ENCODE peak calls at places on chromosomes 2 and 18, in ten cellular contexts. O, A, T, Q, H, Y, E, X, S and U are unnamed samples. For H3K4me1, the result is how much of the 10 kb centered on the place peaks cover.

GRCh38 chr2:54949431-54949830 is 100.8 kb downstream of the RTN4 start:
- DNase-seq in X (no peak), H (no peak), A (no peak), E (no peak), T (no peak), Y (no peak), O (no peak), S (peak), Q (no peak), U (no peak)

GRCh38 chr2:48417843-48418838 is 111.8 kb upstream of the STON1 start:
- DNase-seq in H (no peak), S (no peak), E (no peak), T (no peak), X (no peak), Y (no peak), O (no peak), A (no peak), Q (no peak), U (no peak)

GRCh38 chr2:241151934-241152660 is 1.8 kb downstream of the PPP1R7 start:
- DNase-seq in Q (no peak), S (no peak), Y (no peak), E (no peak), H (no peak), O (no peak), X (no peak), A (no peak), T (no peak), U (no peak)

GRCh38 chr2:3739313-3739712 is 35.9 kb downstream of the DCDC2C start:
- DNase-seq in T (no peak), H (no peak), Q (no peak), Y (no peak), A (no peak), X (no peak), S (no peak), O (no peak), E (no peak), U (no peak)

GRCh38 chr2:41187683-41188082 is 735.8 kb upstream of the SLC8A1 start:
- DNase-seq in Q (no peak), A (no peak), E (no peak), O (no peak), S (no peak), X (no peak), T (no peak), H (no peak), Y (no peak), U (no peak)

GRCh38 chr18:25349131-25349925 is 2.6 kb downstream of the ZNF521 start:
- DNase-seq in S (peak), Y (no peak), A (no peak), E (no peak), H (no peak), X (no peak), O (peak), Q (peak), T (no peak), U (peak)

GRCh38 chr2:233079473-233079877 is 19.3 kb downstream of the INPP5D start:
- DNase-seq in T (no peak), Q (peak), O (no peak), A (peak), Y (no peak), X (no peak), S (no peak), E (no peak), H (no peak), U (no peak)

GRCh38 chr2:119739580-119740255 is 20.0 kb upstream of the PTPN4 start:
- DNase-seq in A (no peak), Y (no peak), Q (no peak), O (no peak), E (no peak), H (no peak), T (no peak), X (no peak), S (no peak), U (no peak)

GRCh38 chr2:128314026-128314347 is 4.7 kb downstream of the HS6ST1 start:
- DNase-seq in Y (no peak), X (no peak), Q (no peak), E (no peak), S (no peak), T (no peak), O (no peak), H (no peak), A (no peak), U (peak)

DNA sequence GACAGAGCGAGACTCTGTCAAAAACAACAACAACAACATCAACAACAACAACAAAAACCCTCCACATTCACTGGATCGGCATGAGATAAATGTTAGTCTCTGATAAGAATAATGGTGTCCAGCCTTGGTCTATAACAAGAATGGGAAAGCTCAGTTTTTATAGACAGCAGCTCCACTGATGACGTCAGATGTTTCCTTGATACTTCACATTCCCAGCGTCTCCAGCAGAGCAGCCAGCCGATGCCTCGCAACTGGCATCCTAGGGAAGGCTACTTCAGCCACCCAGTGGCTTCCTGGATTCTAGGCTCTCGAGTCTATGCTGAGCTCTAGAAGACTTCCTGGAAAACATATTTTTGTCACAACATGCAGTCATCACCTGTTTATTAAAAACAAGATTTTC is 271.4 kb upstream of the SMIM21 start:
- DNase-seq in X (no peak), Q (no peak), E (no peak), O (no peak), Y (no peak), H (no peak), S (no peak), T (no peak), A (no peak), U (no peak)
- H3K4me1 ChIP-seq in X (under half), Q (under half), E (under half), O (under half), Y (under half), H (under half), S (under half), T (under half), A (under half), U (under half)

GRCh38 chr2:60486067-60486466 is 67.4 kb downstream of the BCL11A start:
- DNase-seq in H (no peak), X (no peak), E (no peak), S (no peak), Y (no peak), O (no peak), T (no peak), Q (no peak), A (no peak), U (no peak)

GRCh38 chr2:60485055-60485454 is 68.4 kb downstream of the BCL11A start:
- DNase-seq in S (no peak), H (no peak), Y (no peak), A (no peak), Q (no peak), E (no peak), O (no peak), T (no peak), X (no peak), U (no peak)

GRCh38 chr2:60483400-60483799 is 70.1 kb downstream of the BCL11A start:
- DNase-seq in A (no peak), T (no peak), Y (no peak), H (no peak), E (no peak), Q (no peak), X (no peak), S (peak), O (no peak), U (no peak)

GRCh38 chr2:60484080-60484737 is 69.2 kb downstream of the BCL11A start:
- DNase-seq in S (peak), T (no peak), Q (no peak), E (no peak), A (no peak), O (no peak), X (no peak), Y (no peak), H (no peak), U (no peak)

GRCh38 chr2:60485550-60485949 is 67.9 kb downstream of the BCL11A start:
- DNase-seq in T (no peak), S (no peak), O (no peak), X (no peak), Q (no peak), Y (no peak), H (no peak), E (no peak), A (no peak), U (no peak)
- H3K4me1 ChIP-seq in T (under half), S (under half), O (half or more), X (under half), Q (under half), Y (under half), H (under half), E (under half), A (half or more), U (under half)

GRCh38 chr2:1798425-1799144 is 54.3 kb upstream of the PXDN start:
- DNase-seq in S (no peak), T (no peak), O (no peak), A (no peak), Y (no peak), E (no peak), H (no peak), X (no peak), Q (no peak), U (no peak)

GRCh38 chr2:1794821-1795220 is 50.5 kb upstream of the PXDN start:
- DNase-seq in Y (no peak), O (no peak), S (no peak), A (no peak), X (no peak), E (no peak), Q (no peak), H (no peak), T (no peak), U (no peak)

GRCh38 chr2:1795261-1795828 is 51.0 kb upstream of the PXDN start:
- DNase-seq in E (no peak), A (no peak), H (no peak), Q (no peak), O (no peak), Y (no peak), S (no peak), T (no peak), X (no peak), U (no peak)

GRCh38 chr2:1795842-1796580 is 51.7 kb upstream of the PXDN start:
- DNase-seq in S (peak), O (no peak), X (no peak), A (no peak), Q (no peak), Y (no peak), E (no peak), T (no peak), H (no peak), U (no peak)

GRCh38 chr2:1796581-1796930 is 52.2 kb upstream of the PXDN start:
- DNase-seq in O (no peak), S (no peak), E (no peak), T (no peak), Q (no peak), A (no peak), X (no peak), H (no peak), Y (no peak), U (no peak)
- H3K4me1 ChIP-seq in O (under half), S (under half), E (under half), T (under half), Q (under half), A (under half), X (under half), H (under half), Y (under half), U (under half)

GRCh38 chr2:17800693-17801458 is 15.4 kb upstream of the MSGN1 start:
- DNase-seq in A (no peak), Y (no peak), O (no peak), X (no peak), S (no peak), T (no peak), Q (no peak), E (peak), H (no peak), U (peak)
- H3K4me1 ChIP-seq in A (under half), Y (under half), O (under half), X (under half), S (under half), T (under half), Q (under half), E (under half), H (under half), U (under half)

DNA sequence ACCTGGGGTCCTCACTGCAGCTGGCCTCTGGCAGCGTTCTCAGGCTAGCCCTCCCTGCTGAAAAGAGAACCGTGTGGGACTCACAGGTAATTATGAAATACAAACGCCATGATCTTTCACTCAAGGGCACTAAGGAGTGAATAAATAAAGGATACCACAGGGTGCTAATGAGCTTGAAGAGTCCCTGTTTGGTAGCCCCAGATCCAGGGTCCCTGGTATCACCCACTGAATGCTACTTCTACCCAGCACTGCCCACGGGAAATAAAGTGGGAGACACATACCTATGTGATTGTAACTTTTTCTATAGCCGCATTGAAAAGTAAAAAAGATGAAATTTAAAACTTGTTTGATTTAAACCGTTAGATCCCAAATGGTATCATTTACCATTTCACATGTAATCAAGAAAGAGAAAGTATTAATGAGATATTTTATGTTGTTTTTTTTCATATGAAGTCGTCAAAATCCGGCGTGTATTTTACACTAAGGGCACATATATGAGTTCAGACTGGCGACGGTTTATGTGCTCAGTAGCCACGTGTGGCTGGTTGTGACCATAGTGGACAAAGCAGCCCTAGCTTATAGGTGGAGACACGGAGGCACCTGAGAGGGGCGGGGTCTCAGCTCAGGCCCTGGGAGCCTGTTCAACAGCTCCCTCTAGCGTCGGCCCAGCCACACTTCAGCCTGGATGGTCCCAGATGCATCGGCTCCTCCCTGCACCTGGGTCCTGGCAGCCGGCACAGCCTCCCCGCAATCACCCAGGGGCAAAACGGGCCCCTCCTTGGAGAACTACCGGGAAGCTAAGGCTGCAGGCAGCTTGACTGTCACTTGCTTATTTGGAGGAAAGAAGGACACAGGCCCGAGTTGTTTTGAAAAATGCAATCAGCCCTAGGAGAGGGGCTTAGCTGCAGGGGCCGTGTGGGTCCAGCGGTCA is 39.2 kb downstream of the ODC1 start:
- DNase-seq in Y (peak), A (peak), Q (peak), O (peak), X (peak), S (peak), T (peak), H (peak), E (peak), U (peak)
- H3K4me1 ChIP-seq in Y (half or more), A (under half), Q (half or more), O (half or more), X (under half), S (under half), T (under half), H (under half), E (under half), U (under half)